ENCODE peak calls at places on chromosomes 6 and 20, in six cellular contexts. O, K, T, Z, N and X are unnamed samples.
A peak's percentile ranks its signal among the peaks of the same experiment; 100 is the strongest.

GRCh38 chr6:148818939-148819575 is 72.2 kb downstream of the UST start:
- DNase-seq in O (no peak), K (no peak), T (peak; percentile 22), Z (no peak), N (no peak), X (no peak)

GRCh38 chr6:152566040-152566875 is 70.9 kb downstream of the SYNE1 start:
- DNase-seq in O (no peak), K (no peak), T (peak; percentile 73), Z (no peak), N (no peak), X (no peak)

GRCh38 chr6:6610031-6610591 is 21.6 kb downstream of the LY86 start:
- DNase-seq in O (no peak), K (no peak), T (no peak), Z (peak; percentile 89), N (no peak), X (peak; percentile 64)

GRCh38 chr20:52268184-52268583 is 76.6 kb upstream of the ZFP64 start:
- DNase-seq in O (peak; percentile 77), K (no peak), T (peak; percentile 6), Z (no peak), N (no peak), X (no peak)

GRCh38 chr6:22631101-22631500 is 61.7 kb downstream of the HDGFL1 start:
- DNase-seq in O (peak; percentile 70), K (no peak), T (peak; percentile 38), Z (no peak), N (no peak), X (no peak)

GRCh38 chr6:1244941-1245340 is 67.0 kb upstream of the FOXQ1 start:
- DNase-seq in O (no peak), K (no peak), T (no peak), Z (no peak), N (no peak), X (no peak)

GRCh38 chr20:15068486-15068885 is 731.1 kb upstream of the FLRT3 start:
- DNase-seq in O (no peak), K (no peak), T (no peak), Z (no peak), N (no peak), X (no peak)

GRCh38 chr6:5173862-5174643 is 86.7 kb downstream of the LYRM4 start:
- DNase-seq in O (no peak), K (no peak), T (no peak), Z (no peak), N (no peak), X (peak; percentile 58)

GRCh38 chr6:156175971-156176421 is 601.2 kb upstream of the ARID1B start:
- DNase-seq in O (no peak), K (no peak), T (no peak), Z (no peak), N (no peak), X (no peak)

GRCh38 chr20:46367967-46368901 is 38.2 kb downstream of the ELMO2 start:
- DNase-seq in O (no peak), K (peak; percentile 60), T (no peak), Z (no peak), N (no peak), X (no peak)

GRCh38 chr6:169990095-169991030 is 238.9 kb downstream of the ERMARD start:
- DNase-seq in O (no peak), K (no peak), T (no peak), Z (peak; percentile 82), N (peak; percentile 71), X (peak; percentile 58)

GRCh38 chr6:150167479-150167873 is 24.6 kb downstream of the PPP1R14C start:
- DNase-seq in O (no peak), K (no peak), T (no peak), Z (no peak), N (no peak), X (no peak)

GRCh38 chr6:134908906-134909516 is 40.9 kb downstream of the ALDH8A1 start:
- DNase-seq in O (peak; percentile 98), K (peak; percentile 79), T (peak; percentile 99), Z (no peak), N (peak; percentile 81), X (no peak)

GRCh38 chr6:44631968-44632367 is 244.5 kb downstream of the CDC5L start:
- DNase-seq in O (no peak), K (no peak), T (no peak), Z (no peak), N (no peak), X (no peak)

GRCh38 chr20:40636486-40636885 is 52.5 kb downstream of the MAFB start:
- DNase-seq in O (no peak), K (no peak), T (no peak), Z (no peak), N (no peak), X (no peak)

GRCh38 chr6:133051264-133051663 is 189.9 kb upstream of the EYA4 start:
- DNase-seq in O (peak; percentile 48), K (no peak), T (no peak), Z (no peak), N (no peak), X (no peak)

GRCh38 chr20:45872626-45873025 is 8.4 kb upstream of the ZSWIM1 start:
- DNase-seq in O (no peak), K (no peak), T (no peak), Z (peak; percentile 41), N (no peak), X (no peak)

GRCh38 chr20:43983904-43984361 is 69.3 kb downstream of the TOX2 start:
- DNase-seq in O (no peak), K (no peak), T (no peak), Z (no peak), N (no peak), X (no peak)

GRCh38 chr6:52390361-52390727 is 28.4 kb downstream of the PAQR8 start:
- DNase-seq in O (peak; percentile 33), K (no peak), T (peak; percentile 62), Z (no peak), N (no peak), X (peak; percentile 53)

GRCh38 chr6:24858154-24858801 is 59.6 kb upstream of the ARMH2 start:
- DNase-seq in O (peak; percentile 21), K (no peak), T (peak; percentile 63), Z (no peak), N (no peak), X (no peak)

GRCh38 chr6:45681860-45682488 is 304.2 kb upstream of the SUPT3H start:
- DNase-seq in O (peak; percentile 57), K (no peak), T (no peak), Z (no peak), N (no peak), X (peak; percentile 79)

GRCh38 chr6:154613137-154613676 is 102.7 kb upstream of the CNKSR3 start:
- DNase-seq in O (peak; percentile 80), K (no peak), T (peak; percentile 67), Z (no peak), N (no peak), X (no peak)

GRCh38 chr20:34312544-34313217 is 9.5 kb upstream of the AHCY start:
- DNase-seq in O (peak; percentile 85), K (peak; percentile 88), T (peak; percentile 87), Z (peak; percentile 95), N (peak; percentile 80), X (peak; percentile 89)

GRCh38 chr20:34315236-34315635 is 12.1 kb upstream of the AHCY start:
- DNase-seq in O (no peak), K (no peak), T (no peak), Z (no peak), N (no peak), X (no peak)

GRCh38 chr20:34312024-34312460 is 8.9 kb upstream of the AHCY start:
- DNase-seq in O (no peak), K (no peak), T (no peak), Z (no peak), N (no peak), X (no peak)

GRCh38 chr20:34318609-34319443 is 15.7 kb upstream of the AHCY start:
- DNase-seq in O (no peak), K (no peak), T (no peak), Z (no peak), N (no peak), X (no peak)

DNA sequence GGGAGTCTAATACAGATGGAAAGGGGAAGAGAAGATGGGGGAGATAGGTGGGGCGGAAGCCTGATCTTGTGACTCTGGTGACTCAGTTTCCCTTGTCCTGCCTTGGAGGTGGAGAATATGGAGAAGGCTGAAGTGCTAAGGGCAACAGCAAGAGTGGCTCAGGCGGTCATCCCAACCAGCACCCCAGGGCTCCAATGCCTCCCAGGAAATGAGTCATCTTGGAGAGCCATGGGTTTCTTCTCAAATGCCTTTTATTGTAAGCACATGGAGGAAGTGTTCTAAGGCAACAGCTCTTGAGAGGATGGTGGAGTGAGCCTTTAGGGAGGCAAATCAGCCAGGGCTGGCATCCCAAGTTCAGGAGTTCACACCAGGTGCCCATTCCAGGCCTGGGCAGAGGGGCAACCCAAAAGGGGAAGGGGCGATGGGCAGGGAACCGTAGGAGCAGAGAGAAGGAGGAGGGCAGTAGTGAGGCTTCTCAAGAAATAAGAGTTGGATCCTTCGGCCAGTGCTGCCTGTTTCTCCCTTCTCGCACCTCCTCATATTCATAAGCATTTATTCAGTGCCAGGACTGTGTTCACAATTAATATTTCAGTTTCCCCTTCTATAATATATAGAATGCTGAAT is 13.1 kb upstream of the AHCY start:
- DNase-seq in O (peak; percentile 46), K (no peak), T (peak; percentile 53), Z (no peak), N (no peak), X (no peak)
- TF ChIP-seq CTCF in O (no peak), K (no peak), T (no peak), Z (no peak), N (no peak), X (no peak)

DNA sequence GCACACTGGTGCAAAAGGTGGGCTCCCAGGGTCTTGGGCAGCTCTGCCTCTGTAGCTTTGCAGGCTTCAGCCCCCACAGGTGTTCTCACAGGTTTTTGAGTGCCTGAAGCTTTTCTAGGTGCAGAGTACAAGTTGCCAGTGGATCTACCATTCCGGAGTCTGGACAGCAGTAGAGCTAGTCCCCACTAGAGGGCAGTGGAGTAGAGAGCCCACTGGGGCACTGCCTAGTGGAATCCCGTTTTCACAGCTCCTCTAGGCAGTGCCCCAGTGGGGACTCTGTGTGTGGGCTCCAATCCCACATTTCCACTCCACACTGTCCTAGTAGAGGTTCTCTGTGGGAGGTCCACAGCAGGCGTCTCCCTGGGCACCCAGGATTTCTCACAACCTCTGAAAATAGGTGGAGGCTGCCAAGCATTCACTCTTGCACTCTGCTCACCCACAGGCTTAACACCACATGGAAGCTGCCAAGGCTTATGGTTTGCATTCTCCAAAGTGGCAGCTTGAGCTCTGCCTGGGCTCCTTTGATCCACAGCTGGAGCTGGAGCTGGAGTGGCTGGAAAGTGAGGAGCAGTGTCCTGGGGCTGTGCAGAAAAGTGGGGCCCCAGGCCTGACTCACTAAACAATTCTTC is 86.3 kb upstream of the PROKR2 start:
- DNase-seq in O (no peak), K (no peak), T (peak; percentile 24), Z (no peak), N (no peak), X (peak; percentile 36)
- TF ChIP-seq CTCF in O (peak; percentile 44), K (no peak), T (peak; percentile 67), Z (peak; percentile 20), N (no peak), X (peak; percentile 62)

GRCh38 chr20:62601172-62601571 is 41.1 kb upstream of the SLCO4A1 start:
- DNase-seq in O (no peak), K (no peak), T (no peak), Z (no peak), N (no peak), X (no peak)
- TF ChIP-seq CTCF in O (no peak), K (no peak), T (no peak), Z (no peak), N (no peak), X (no peak)

DNA sequence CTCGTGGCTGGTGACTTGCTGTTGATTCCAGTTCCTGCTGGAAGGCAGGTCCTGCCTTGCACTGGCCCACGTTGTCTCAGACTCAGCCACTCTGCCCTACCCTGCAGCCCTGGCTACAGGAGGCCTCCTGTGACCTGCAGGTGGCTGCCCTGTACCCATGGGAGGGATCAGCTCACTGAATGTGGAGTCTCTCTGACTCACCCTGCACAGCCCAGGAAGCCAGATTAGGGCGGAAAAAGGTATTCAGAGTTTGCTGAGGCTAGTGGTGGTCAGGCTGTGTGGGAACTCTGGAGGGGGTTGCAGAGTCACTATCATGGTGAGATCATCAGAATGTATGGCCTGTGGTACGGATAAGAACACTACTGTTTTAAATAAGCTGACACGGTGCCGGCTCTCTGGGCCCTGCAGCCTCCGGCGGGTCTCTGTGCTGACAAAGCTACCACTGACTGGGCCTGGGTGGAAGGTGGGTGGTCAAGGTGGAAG is 24.7 kb upstream of the PYGB start:
- DNase-seq in O (peak; percentile 88), K (no peak), T (peak; percentile 90), Z (no peak), N (no peak), X (no peak)
- TF ChIP-seq CTCF in O (peak; percentile 16), K (no peak), T (peak; percentile 19), Z (no peak), N (no peak), X (no peak)